ENCODE peak calls at places on chromosomes 11 and 22, in five cellular contexts. O, V, W, G and D are unnamed samples.

GRCh38 chr22:21832291-21833290 is 34.9 kb downstream of the MAPK1 start:
- DNase-seq in G (no peak), V (no peak), W (no peak), O (no peak), D (no peak)

GRCh38 chr11:75323609-75324008 is 27.9 kb downstream of the ARRB1 start:
- DNase-seq in V (no peak), O (no peak), W (no peak), G (no peak), D (no peak)

GRCh38 chr11:1548221-1549070 is 23.6 kb downstream of the DUSP8 start:
- DNase-seq in W (peak), V (no peak), G (peak), O (no peak), D (no peak)

GRCh38 chr11:43282607-43283440 is 29.0 kb upstream of the API5 start:
- DNase-seq in O (peak), V (no peak), W (peak), G (peak), D (peak)

GRCh38 chr11:11668293-11668692 is 46.5 kb upstream of the GALNT18 start:
- DNase-seq in O (no peak), G (no peak), W (no peak), V (no peak), D (no peak)

GRCh38 chr11:62505784-62506145 is 40.8 kb downstream of the AHNAK start:
- DNase-seq in G (no peak), O (no peak), V (no peak), W (no peak), D (no peak)

GRCh38 chr11:46296520-46297448 is 19.3 kb downstream of the CREB3L1 start:
- DNase-seq in O (no peak), V (no peak), G (peak), W (peak), D (no peak)

GRCh38 chr11:124760205-124760652 is 1.9 kb downstream of the ESAM start:
- DNase-seq in G (peak), V (no peak), W (peak), O (no peak), D (no peak)

GRCh38 chr11:60777572-60777971 is 7.6 kb upstream of the MS4A10 start:
- DNase-seq in O (no peak), W (peak), V (no peak), G (no peak), D (no peak)

GRCh38 chr11:130068986-130069683 is 559 bp upstream of the APLP2 start:
- DNase-seq in W (peak), O (no peak), G (peak), V (peak), D (peak)

GRCh38 chr11:78239781-78240180 is 51.1 kb downstream of the USP35 start:
- DNase-seq in V (no peak), G (no peak), W (no peak), O (no peak), D (no peak)

GRCh38 chr11:32259641-32260081 is 168.8 kb downstream of the RCN1 start:
- DNase-seq in O (no peak), W (no peak), V (no peak), G (no peak), D (no peak)

GRCh38 chr11:68191661-68192579 is 21.2 kb downstream of the KMT5B start:
- DNase-seq in W (no peak), G (no peak), V (no peak), O (no peak), D (no peak)

GRCh38 chr11:113991170-113991569 is 16.3 kb downstream of the HTR3A start:
- DNase-seq in G (peak), O (no peak), V (no peak), W (peak), D (no peak)

GRCh38 chr11:108589136-108589535 is 4.4 kb downstream of the EXPH5 start:
- DNase-seq in G (no peak), V (no peak), W (no peak), O (no peak), D (no peak)

GRCh38 chr11:120413480-120413879 is 77.3 kb downstream of the ARHGEF12 start:
- DNase-seq in V (no peak), G (no peak), W (no peak), O (no peak), D (no peak)

GRCh38 chr11:7577883-7578242 is 64.1 kb downstream of the PPFIBP2 start:
- DNase-seq in V (no peak), G (peak), W (no peak), O (no peak), D (no peak)

GRCh38 chr22:50569041-50569459 is 6.3 kb upstream of the SYCE3 start:
- DNase-seq in G (no peak), O (peak), V (no peak), W (no peak), D (no peak)

GRCh38 chr11:57131080-57131790 is 50.5 kb upstream of the LRRC55 start:
- DNase-seq in W (peak), V (no peak), O (no peak), G (peak), D (no peak)

GRCh38 chr11:44032304-44033085 is 15.3 kb upstream of the ACCSL start:
- DNase-seq in G (no peak), V (no peak), W (peak), O (no peak), D (no peak)

GRCh38 chr11:30131535-30131934 is 99.3 kb upstream of the FSHB start:
- DNase-seq in V (no peak), G (no peak), W (no peak), O (no peak), D (no peak)

GRCh38 chr11:69888671-69889076 is 69.5 kb upstream of the FGF3 start:
- DNase-seq in W (peak), O (peak), G (peak), V (no peak), D (no peak)

GRCh38 chr11:5611627-5612026 is 13.2 kb upstream of the TRIM34 start:
- DNase-seq in G (no peak), O (no peak), V (no peak), W (no peak), D (no peak)

GRCh38 chr11:76644591-76644990 is 26.0 kb downstream of the LRRC32 start:
- DNase-seq in V (no peak), W (no peak), O (no peak), G (no peak), D (no peak)

GRCh38 chr11:2798951-2799761 is 86.4 kb downstream of the CDKN1C start:
- DNase-seq in G (peak), V (no peak), W (peak), O (peak), D (peak)

GRCh38 chr22:35154937-35155387 is 89.0 kb downstream of the ISX start:
- DNase-seq in W (peak), V (no peak), O (no peak), G (peak), D (peak)

GRCh38 chr11:84905411-84905810 is 721.7 kb downstream of the DLG2 start:
- DNase-seq in V (no peak), O (no peak), G (no peak), W (no peak), D (no peak)

GRCh38 chr11:76131142-76131541 is 75.2 kb downstream of the WNT11 start:
- DNase-seq in G (no peak), V (no peak), O (no peak), W (no peak), D (no peak)